ENCODE peak calls at places on chromosomes 12 and 14, in four cellular contexts. S is omental fat pad, T is adrenal gland, W is uterus. E is an unnamed sample.

GRCh38 chr12:120581998-120582397 is 796 bp upstream of the POP5 start:
- DNase-seq in S (no peak), T (no peak), W (no peak), E (no peak)

GRCh38 chr14:78029471-78030372 is 140.5 kb upstream of the NRXN3 start:
- DNase-seq in S (no peak), T (no peak), W (no peak), E (no peak)

GRCh38 chr14:33676135-33676566 is 274.7 kb downstream of the EGLN3 start:
- DNase-seq in S (no peak), T (no peak), W (no peak), E (no peak)

GRCh38 chr14:93629636-93630035 is 158.6 kb downstream of the PRIMA1 start:
- DNase-seq in S (no peak), T (no peak), W (no peak), E (no peak)

GRCh38 chr14:91377700-91378652 is 39.6 kb downstream of the CCDC88C start:
- DNase-seq in S (no peak), T (no peak), W (no peak), E (no peak)

GRCh38 chr14:70907172-70907995 is at the start of gene PCNX1:
- DNase-seq in S (peak), T (peak), W (peak), E (peak)

GRCh38 chr14:69318241-69318640 is 58.3 kb downstream of the GALNT16 start:
- DNase-seq in S (no peak), T (peak), W (peak), E (no peak)

GRCh38 chr12:109027767-109028166 is 6.9 kb upstream of the SVOP start:
- DNase-seq in S (no peak), T (no peak), W (no peak), E (no peak)

GRCh38 chr14:52563120-52563519 is 10.5 kb downstream of the GPR137C start:
- DNase-seq in S (no peak), T (no peak), W (no peak), E (no peak)

GRCh38 chr14:98231210-98231609 is 1040.8 kb downstream of the BCL11B start:
- DNase-seq in S (no peak), T (no peak), W (no peak), E (no peak)

GRCh38 chr14:83217492-83217891 is 1683.8 kb upstream of the SEL1L start:
- DNase-seq in S (no peak), T (no peak), W (no peak), E (no peak)

GRCh38 chr12:53213348-53213747 is 6.3 kb upstream of the ITGB7 start:
- DNase-seq in S (peak), T (peak), W (peak), E (peak)

GRCh38 chr14:103204852-103205540 is 81.7 kb downstream of the TNFAIP2 start:
- DNase-seq in S (no peak), T (no peak), W (no peak), E (no peak)

GRCh38 chr14:39739796-39740195 is 307.6 kb upstream of the FBXO33 start:
- DNase-seq in S (no peak), T (no peak), W (no peak), E (no peak)

GRCh38 chr12:45483571-45483970 is 245.9 kb upstream of the ARID2 start:
- DNase-seq in S (no peak), T (no peak), W (peak), E (no peak)

GRCh38 chr12:53012928-53013327 is 6.7 kb downstream of the EIF4B start:
- DNase-seq in S (no peak), T (no peak), W (no peak), E (no peak)

GRCh38 chr14:33699300-33699699 is 251.6 kb downstream of the EGLN3 start:
- DNase-seq in S (no peak), T (no peak), W (no peak), E (no peak)

GRCh38 chr12:42284876-42285275 is 41.0 kb downstream of the ZCRB1 start:
- DNase-seq in S (no peak), T (no peak), W (no peak), E (no peak)

GRCh38 chr12:92493816-92494215 is 209.0 kb upstream of the PLEKHG7 start:
- DNase-seq in S (no peak), T (no peak), W (no peak), E (no peak)

DNA sequence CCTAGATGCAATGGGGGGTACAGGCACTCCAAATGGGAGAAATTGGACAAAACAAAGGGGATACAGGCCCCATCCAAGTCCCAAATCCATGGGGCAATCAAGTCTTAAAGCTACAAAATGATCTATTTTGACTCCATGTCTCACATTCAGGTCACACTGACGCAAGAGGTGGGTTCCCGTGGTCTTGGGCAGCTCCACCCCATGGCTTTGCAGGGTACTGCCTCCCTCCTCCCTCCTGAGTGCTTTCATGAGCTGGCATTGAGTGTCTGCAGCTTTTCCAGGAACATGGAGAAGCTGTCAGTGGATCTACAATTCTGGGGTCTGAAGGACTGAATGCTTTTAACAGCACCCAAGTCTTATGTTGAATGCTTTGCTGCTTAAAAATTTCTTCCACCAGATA is 274.5 kb upstream of the LRIG3 start:
- DNase-seq in S (no peak), T (no peak), W (no peak), E (no peak)
- TF ChIP-seq CTCF in S (no peak), T (no peak), W (no peak), E (no peak)

DNA sequence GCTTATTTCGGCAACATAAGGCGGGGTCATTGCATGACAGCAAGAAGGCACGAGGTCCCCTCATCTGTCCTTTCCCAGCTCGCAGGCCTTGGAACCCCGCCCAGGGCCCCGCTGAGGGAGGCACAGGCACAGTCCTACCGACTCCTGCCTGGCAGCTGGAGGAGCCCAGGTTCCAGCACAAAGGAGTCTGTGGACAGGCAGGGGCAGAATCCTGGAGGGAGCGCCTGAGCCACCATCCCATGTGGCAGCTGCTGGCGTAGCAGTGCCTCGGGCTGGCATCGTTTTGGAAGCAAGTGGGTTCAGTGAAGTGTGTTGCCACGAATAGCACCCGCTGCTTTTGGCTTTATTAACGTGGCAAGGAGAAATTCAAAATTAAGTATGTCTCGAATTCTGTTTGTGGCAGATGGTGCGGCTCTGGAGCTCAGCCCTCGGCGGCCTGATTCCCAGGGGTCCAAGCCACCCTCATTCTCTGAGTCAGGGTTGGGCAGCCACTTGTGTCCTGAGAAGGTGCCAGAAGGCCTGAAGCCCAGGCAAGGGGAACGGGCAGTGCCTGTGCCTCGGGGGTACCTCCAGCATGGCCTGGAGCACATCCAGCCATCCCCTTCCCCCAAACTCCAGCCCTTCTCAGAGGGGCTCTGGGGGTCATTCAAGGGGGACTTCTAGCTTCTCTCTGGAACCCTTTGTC is 35.9 kb downstream of the SLC8B1 start:
- DNase-seq in S (no peak), T (peak), W (peak), E (no peak)
- TF ChIP-seq CTCF in S (no peak), T (no peak), W (no peak), E (no peak)

GRCh38 chr12:105369014-105369413 is 38.5 kb downstream of the C12orf75 start:
- DNase-seq in S (no peak), T (no peak), W (no peak), E (no peak)
- TF ChIP-seq CTCF in S (no peak), T (no peak), W (no peak), E (no peak)

DNA sequence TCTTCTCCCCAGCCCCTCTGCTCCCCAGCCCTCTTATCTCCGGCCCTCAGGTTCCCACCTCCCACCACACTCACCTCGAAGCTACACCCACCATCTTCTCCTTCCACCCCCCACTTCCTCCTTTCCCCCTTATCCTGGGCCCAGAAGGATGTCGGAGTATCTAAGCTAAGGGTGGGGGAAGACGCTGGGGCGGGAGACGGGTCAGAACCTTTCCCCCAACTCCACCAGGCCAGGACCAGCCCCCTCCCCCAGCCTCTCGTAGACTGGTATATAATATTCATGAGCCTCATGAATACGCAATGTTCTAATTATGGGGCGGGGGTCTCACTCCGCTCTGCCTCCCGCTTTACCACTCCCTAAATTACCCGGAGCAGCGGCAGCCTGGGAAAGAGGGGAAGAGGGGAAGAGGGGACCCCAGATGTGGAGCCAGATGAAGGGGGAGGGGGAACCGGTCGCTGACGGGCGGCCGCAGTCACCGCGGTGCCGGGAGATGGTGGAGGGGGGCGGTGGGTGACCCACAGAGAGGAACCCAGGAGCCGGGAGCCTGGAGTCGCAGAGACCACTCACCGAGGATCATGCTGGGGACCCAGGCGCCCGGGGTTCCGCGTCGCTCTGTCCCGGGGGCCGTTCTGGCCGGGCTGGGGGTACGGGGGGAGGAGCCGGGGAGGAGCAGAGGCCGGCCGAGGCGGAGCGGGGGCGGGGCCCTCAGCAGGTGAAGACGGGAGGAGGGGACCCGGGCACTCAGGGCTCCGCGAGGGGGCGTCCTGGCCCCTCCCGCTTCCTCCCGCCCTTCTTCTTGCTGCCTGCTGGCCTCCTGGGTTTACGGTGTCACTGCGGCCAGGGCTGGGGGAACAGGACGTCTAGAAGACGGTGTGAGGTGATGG is 6.4 kb upstream of the ZNF385A start:
- DNase-seq in S (no peak), T (no peak), W (no peak), E (peak)
- TF ChIP-seq CTCF in S (no peak), T (no peak), W (no peak), E (no peak)

DNA sequence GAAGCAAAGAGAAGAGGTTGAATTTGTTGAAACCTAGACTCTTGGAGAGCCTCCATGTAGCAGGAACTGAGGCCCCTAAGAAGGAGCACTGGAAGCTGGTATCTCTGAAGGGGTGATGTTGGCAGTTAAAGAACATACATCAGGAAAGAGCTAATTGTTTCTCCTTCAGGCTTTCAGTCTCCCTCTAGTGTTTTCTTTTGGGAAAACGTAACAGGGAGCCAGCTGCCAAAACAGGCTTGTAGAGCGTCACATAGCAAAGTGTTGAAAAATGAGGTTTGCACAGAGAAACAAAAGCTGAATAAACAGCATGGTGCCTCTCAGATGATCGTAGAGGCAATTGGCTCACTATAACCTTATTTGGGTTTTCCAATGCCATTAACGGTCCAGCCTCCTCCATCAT is 46.9 kb upstream of the CAND1 start:
- DNase-seq in S (no peak), T (no peak), W (no peak), E (no peak)
- TF ChIP-seq CTCF in S (no peak), T (peak), W (no peak), E (peak)

GRCh38 chr12:64218597-64218996 is 3.5 kb downstream of the KICS2 start:
- DNase-seq in S (no peak), T (no peak), W (no peak), E (no peak)
- TF ChIP-seq CTCF in S (no peak), T (no peak), W (no peak), E (no peak)

DNA sequence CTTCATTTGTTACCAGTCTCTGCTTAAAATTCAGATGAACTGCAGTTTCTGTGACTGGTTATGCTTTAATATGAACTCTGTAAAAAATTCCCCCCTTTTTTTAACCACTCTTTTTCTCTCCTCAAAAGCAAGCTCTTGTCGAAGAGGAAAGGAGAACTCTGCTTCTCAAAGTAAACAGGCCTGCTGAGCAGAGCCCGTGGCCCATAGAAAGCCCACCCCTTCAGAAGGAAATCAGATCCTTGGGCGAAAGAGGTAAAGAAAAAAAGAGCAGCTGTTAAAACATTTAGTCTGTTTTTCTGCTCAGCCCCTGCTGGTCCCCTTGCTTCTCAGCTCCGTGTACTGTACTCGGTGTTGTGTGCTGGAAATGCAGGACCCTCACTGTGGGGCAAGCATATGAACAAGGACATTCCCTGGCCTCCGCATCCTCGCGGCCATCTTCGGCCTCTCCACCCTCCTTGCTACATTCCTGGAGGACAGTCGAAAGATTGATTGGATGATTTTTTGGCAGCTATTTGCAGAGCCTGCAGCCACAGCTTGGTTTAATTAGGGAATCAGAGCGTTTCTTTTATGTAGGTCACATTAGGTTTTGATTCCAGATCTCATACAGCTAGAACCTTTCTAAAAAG is 164.6 kb upstream of the LRIG3 start:
- DNase-seq in S (no peak), T (peak), W (peak), E (no peak)
- TF ChIP-seq CTCF in S (no peak), T (no peak), W (no peak), E (no peak)